ENCODE peak calls at places on chromosomes 16 and 17, in nine cellular contexts. U, Y, P, K, S, W, H, C and V are unnamed samples.

GRCh38 chr17:66348605-66349165 is 46.3 kb downstream of the PRKCA start:
- DNase-seq in U (no peak), Y (peak), P (no peak), K (peak), S (peak), W (no peak), H (no peak), C (peak), V (no peak)

GRCh38 chr16:57601801-57602478 is 26.5 kb upstream of the ADGRG1 start:
- DNase-seq in U (peak), Y (no peak), P (peak), K (no peak), S (no peak), W (peak), H (no peak), C (no peak), V (peak)

GRCh38 chr17:50169121-50169764 is 3.4 kb downstream of the SGCA start:
- DNase-seq in U (peak), Y (peak), P (peak), K (no peak), S (peak), W (peak), H (peak), C (peak), V (peak)

GRCh38 chr16:66205287-66206167 is 161.0 kb upstream of the CDH5 start:
- DNase-seq in U (no peak), Y (peak), P (no peak), K (no peak), S (peak), W (no peak), H (no peak), C (no peak), V (no peak)

GRCh38 chr17:45096141-45096540 is 35.0 kb downstream of the NMT1 start:
- DNase-seq in U (no peak), Y (peak), P (no peak), K (no peak), S (peak), W (no peak), H (no peak), C (peak), V (no peak)

GRCh38 chr17:13601776-13602551 is at the start of gene HS3ST3A1:
- DNase-seq in U (peak), Y (peak), P (no peak), K (peak), S (peak), W (no peak), H (peak), C (peak), V (peak)

GRCh38 chr17:64077409-64077808 is 52.5 kb downstream of the ERN1 start:
- DNase-seq in U (no peak), Y (no peak), P (no peak), K (no peak), S (no peak), W (no peak), H (no peak), C (no peak), V (no peak)

GRCh38 chr16:23391381-23392222 is 61.4 kb downstream of the COG7 start:
- DNase-seq in U (no peak), Y (no peak), P (no peak), K (no peak), S (no peak), W (no peak), H (no peak), C (no peak), V (no peak)

GRCh38 chr16:1613728-1614225 is 1.6 kb downstream of the CRAMP1 start:
- DNase-seq in U (peak), Y (peak), P (no peak), K (no peak), S (peak), W (no peak), H (peak), C (no peak), V (peak)

GRCh38 chr17:31807846-31808245 is 51.2 kb downstream of the COPRS start:
- DNase-seq in U (no peak), Y (no peak), P (no peak), K (no peak), S (no peak), W (no peak), H (no peak), C (no peak), V (no peak)

GRCh38 chr17:9802294-9802693 is 10.9 kb upstream of the DHRS7C start:
- DNase-seq in U (no peak), Y (peak), P (no peak), K (no peak), S (no peak), W (no peak), H (no peak), C (no peak), V (no peak)

GRCh38 chr17:81135503-81136283 is 29.6 kb upstream of the PVALEF start:
- DNase-seq in U (no peak), Y (no peak), P (no peak), K (no peak), S (no peak), W (no peak), H (no peak), C (no peak), V (no peak)

GRCh38 chr16:13984794-13985193 is 64.8 kb downstream of the ERCC4 start:
- DNase-seq in U (no peak), Y (no peak), P (no peak), K (no peak), S (no peak), W (no peak), H (no peak), C (no peak), V (no peak)